ENCODE peak calls at places on chromosomes 1 and 21, in four cellular contexts. One of them, this sample, is unnamed.

GRCh38 chr21:18334066-18334465 is 69.5 kb downstream of the TMPRSS15 start:
- DNase-seq in AG04449: no peak
- DNase-seq in fibroblast of lung: no peak
- DNase-seq in tibial artery: no peak
- DNase-seq in this sample: no peak

GRCh38 chr1:169460193-169460833 is 25.4 kb downstream of the SLC19A2 start:
- DNase-seq in AG04449: no peak
- DNase-seq in tibial artery: no peak
- DNase-seq in fibroblast of lung: peak
- DNase-seq in this sample: no peak

GRCh38 chr1:236066828-236067386 is 2.0 kb upstream of the NID1 start:
- DNase-seq in AG04449: no peak
- DNase-seq in fibroblast of lung: no peak
- DNase-seq in tibial artery: peak
- DNase-seq in this sample: peak

GRCh38 chr1:1907098-1907736 is 7.8 kb upstream of the CALML6 start:
- DNase-seq in tibial artery: peak
- DNase-seq in fibroblast of lung: peak
- DNase-seq in AG04449: no peak
- DNase-seq in this sample: no peak

GRCh38 chr1:26998319-26999300 is 5.1 kb downstream of the TRNP1 start:
- DNase-seq in fibroblast of lung: peak
- DNase-seq in tibial artery: no peak
- DNase-seq in AG04449: no peak
- DNase-seq in this sample: no peak

GRCh38 chr1:44707112-44707881 is 23.7 kb downstream of the RNU5D-1 start:
- DNase-seq in tibial artery: peak
- DNase-seq in AG04449: peak
- DNase-seq in fibroblast of lung: peak
- DNase-seq in this sample: no peak

GRCh38 chr1:244761279-244761678 is 74.2 kb upstream of the COX20 start:
- DNase-seq in tibial artery: no peak
- DNase-seq in fibroblast of lung: no peak
- DNase-seq in AG04449: no peak
- DNase-seq in this sample: no peak

GRCh38 chr21:37071561-37072238 is 1.2 kb downstream of the PIGP start:
- DNase-seq in fibroblast of lung: peak
- DNase-seq in AG04449: no peak
- DNase-seq in tibial artery: peak
- DNase-seq in this sample: no peak

GRCh38 chr1:201038537-201038936 is 15.0 kb upstream of the KIF21B start:
- DNase-seq in tibial artery: no peak
- DNase-seq in AG04449: no peak
- DNase-seq in fibroblast of lung: no peak
- DNase-seq in this sample: no peak

GRCh38 chr1:192401832-192402231 is 85.0 kb downstream of the RGS21 start:
- DNase-seq in fibroblast of lung: peak
- DNase-seq in tibial artery: no peak
- DNase-seq in AG04449: peak
- DNase-seq in this sample: no peak

GRCh38 chr1:42936309-42937078 is 22.2 kb downstream of the SLC2A1 start:
- DNase-seq in tibial artery: peak
- DNase-seq in fibroblast of lung: peak
- DNase-seq in AG04449: no peak
- DNase-seq in this sample: no peak

GRCh38 chr1:21059021-21059420 is 117.7 kb downstream of the EIF4G3 start:
- DNase-seq in AG04449: no peak
- DNase-seq in fibroblast of lung: no peak
- DNase-seq in tibial artery: no peak
- DNase-seq in this sample: no peak

GRCh38 chr1:169491845-169492281 is 6.1 kb upstream of the SLC19A2 start:
- DNase-seq in AG04449: no peak
- DNase-seq in fibroblast of lung: no peak
- DNase-seq in tibial artery: no peak
- DNase-seq in this sample: no peak

GRCh38 chr1:161725888-161726630 is 4.7 kb downstream of the FCRLB start:
- DNase-seq in fibroblast of lung: peak
- DNase-seq in AG04449: no peak
- DNase-seq in tibial artery: peak
- DNase-seq in this sample: no peak
- TF ChIP-seq CTCF in fibroblast of lung: peak
- TF ChIP-seq CTCF in AG04449: peak
- TF ChIP-seq CTCF in tibial artery: peak
- TF ChIP-seq CTCF in this sample: peak

DNA sequence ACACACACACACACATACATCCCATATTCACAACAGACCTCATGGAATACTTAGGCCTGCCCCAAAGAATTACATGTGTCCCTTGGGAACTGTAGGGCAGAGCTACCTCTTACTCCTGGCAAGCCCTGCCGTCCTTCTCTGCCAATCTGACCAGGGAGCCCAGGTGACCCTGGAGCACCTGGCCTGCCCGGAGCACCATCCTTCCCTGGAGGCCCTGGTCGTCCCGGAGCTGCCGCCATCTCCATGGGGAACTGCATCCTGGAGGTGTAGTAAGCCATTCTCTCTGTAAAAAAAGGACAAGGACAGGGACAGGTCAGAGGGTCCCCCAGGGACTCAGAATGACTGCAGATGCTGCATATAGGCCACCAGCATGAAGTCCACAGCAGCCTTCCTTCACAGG is 9.1 kb upstream of the PEF1 start:
- DNase-seq in tibial artery: no peak
- DNase-seq in AG04449: no peak
- DNase-seq in fibroblast of lung: no peak
- DNase-seq in this sample: no peak
- H3K4me3 ChIP-seq in tibial artery: no peak
- H3K4me3 ChIP-seq in AG04449: no peak
- H3K4me3 ChIP-seq in fibroblast of lung: no peak
- H3K4me3 ChIP-seq in this sample: no peak

GRCh38 chr1:8431779-8432178 is 113.9 kb downstream of the SLC45A1 start:
- DNase-seq in AG04449: no peak
- DNase-seq in tibial artery: no peak
- DNase-seq in fibroblast of lung: no peak
- DNase-seq in this sample: no peak
- TF ChIP-seq CTCF in AG04449: no peak
- TF ChIP-seq CTCF in tibial artery: no peak
- TF ChIP-seq CTCF in fibroblast of lung: no peak
- TF ChIP-seq CTCF in this sample: no peak

DNA sequence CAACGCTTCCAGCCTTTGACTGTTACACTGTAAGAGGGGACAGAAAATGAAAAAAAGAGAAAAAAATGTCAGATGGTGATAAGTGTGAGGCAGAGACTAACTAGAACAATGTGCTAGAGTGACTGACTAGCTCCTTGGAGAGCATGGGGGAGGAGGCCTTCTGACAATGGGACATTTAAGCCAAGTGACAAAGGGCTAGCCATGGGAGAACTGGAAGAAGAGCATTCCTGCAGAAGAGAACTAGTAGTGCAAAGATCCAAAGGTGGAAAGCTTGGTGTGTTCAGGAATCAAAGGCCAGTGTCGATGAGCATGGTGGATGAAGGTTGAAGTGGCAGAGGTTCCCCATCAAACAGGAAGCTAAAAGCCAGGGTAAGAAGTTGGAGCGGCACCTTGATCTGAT is 25.8 kb downstream of the STYXL2 start:
- DNase-seq in tibial artery: no peak
- DNase-seq in fibroblast of lung: no peak
- DNase-seq in AG04449: no peak
- DNase-seq in this sample: no peak
- H3K4me3 ChIP-seq in tibial artery: no peak
- H3K4me3 ChIP-seq in fibroblast of lung: no peak
- H3K4me3 ChIP-seq in AG04449: no peak
- H3K4me3 ChIP-seq in this sample: no peak

DNA sequence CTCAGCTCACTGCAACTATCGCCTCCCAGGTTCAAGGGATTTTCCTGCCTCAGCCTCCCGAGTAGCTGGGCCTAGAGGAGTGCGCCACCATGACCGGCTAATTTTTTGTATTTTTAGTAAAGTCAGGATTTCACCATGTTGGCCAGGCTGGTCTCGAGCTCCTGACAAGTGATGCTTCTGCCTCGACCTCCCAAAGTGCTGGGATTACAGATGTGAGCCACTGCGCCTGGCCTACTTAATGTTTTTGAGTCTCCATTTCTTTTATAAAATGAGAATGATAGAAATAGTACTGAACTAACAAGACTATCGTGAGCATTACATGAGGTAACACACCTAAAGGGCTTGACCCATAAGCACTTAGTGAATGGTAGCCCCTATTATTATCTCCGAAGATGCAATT is 21.4 kb downstream of the NUAK2 start:
- DNase-seq in AG04449: no peak
- DNase-seq in tibial artery: no peak
- DNase-seq in fibroblast of lung: no peak
- DNase-seq in this sample: no peak
- TF ChIP-seq CTCF in AG04449: no peak
- TF ChIP-seq CTCF in tibial artery: no peak
- TF ChIP-seq CTCF in fibroblast of lung: no peak
- TF ChIP-seq CTCF in this sample: no peak

DNA sequence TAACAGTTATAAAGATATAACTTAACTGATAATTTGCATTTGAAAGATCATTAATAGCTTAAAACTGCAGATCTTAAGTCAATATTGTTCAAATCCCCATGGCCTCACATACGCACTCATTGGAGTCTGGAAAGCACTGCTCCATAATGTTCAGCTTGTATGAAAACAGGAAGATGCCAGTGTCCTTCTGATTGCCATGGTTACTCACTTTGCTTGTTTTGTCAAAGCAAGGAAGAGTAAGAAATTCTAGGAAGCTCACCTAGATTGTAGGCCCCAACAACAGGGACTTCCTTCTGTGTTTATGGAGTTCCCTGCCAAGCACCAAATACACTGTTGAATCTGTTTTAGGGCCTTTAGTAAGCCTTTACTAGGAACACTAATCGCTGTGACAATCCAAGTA is 10.9 kb downstream of the GAS5 start:
- DNase-seq in tibial artery: no peak
- DNase-seq in AG04449: no peak
- DNase-seq in fibroblast of lung: no peak
- DNase-seq in this sample: no peak
- H3K4me3 ChIP-seq in tibial artery: no peak
- H3K4me3 ChIP-seq in AG04449: no peak
- H3K4me3 ChIP-seq in fibroblast of lung: no peak
- H3K4me3 ChIP-seq in this sample: no peak

DNA sequence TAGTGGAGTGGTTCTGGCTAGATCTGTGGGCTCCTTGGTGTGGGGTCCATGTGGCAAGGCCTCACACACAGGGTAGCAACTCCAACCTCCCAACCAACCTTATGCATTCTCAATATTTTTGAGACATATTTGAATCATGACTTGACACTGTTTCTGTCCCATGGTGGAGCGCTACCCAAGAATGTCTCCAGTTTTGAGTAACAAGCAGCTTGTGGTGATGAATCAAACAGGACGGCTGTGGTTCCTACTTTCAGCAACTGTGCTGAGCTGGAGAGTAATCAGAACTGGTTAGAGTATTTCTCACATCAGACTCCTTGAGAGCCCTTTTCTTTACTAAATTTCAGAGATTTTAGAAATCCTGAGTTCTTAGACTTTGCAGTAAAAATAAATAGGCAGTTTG is 3.1 kb downstream of the LCE3D start:
- DNase-seq in fibroblast of lung: no peak
- DNase-seq in AG04449: no peak
- DNase-seq in tibial artery: no peak
- DNase-seq in this sample: peak
- TF ChIP-seq CTCF in fibroblast of lung: no peak
- TF ChIP-seq CTCF in AG04449: no peak
- TF ChIP-seq CTCF in tibial artery: no peak
- TF ChIP-seq CTCF in this sample: no peak

DNA sequence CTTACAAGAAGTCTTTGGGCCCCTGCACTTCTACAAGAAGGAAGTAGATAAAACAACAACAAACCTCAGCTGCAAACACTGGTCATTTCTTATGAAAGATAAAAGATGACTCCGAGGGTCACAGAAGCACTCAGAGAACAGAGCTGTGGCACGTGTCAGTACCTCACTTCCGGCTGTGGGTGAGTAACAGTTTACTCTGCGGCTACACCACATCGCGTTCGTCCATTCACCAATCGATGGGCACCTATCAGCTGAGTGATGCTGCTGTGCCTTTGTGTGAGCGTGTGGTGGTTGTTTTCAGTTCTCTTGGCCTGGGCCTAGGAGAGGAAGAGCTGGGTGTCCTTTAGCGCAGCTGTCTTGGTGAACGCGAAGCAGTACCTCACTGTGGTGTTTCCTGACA is 49.9 kb downstream of the COL6A1 start:
- DNase-seq in AG04449: no peak
- DNase-seq in tibial artery: no peak
- DNase-seq in fibroblast of lung: no peak
- DNase-seq in this sample: no peak
- H3K4me3 ChIP-seq in AG04449: no peak
- H3K4me3 ChIP-seq in tibial artery: no peak
- H3K4me3 ChIP-seq in fibroblast of lung: no peak
- H3K4me3 ChIP-seq in this sample: no peak

GRCh38 chr1:76867342-76868130 is at the start of gene ST6GALNAC5:
- DNase-seq in fibroblast of lung: peak
- DNase-seq in tibial artery: no peak
- DNase-seq in AG04449: no peak
- DNase-seq in this sample: no peak
- TF ChIP-seq CTCF in fibroblast of lung: peak
- TF ChIP-seq CTCF in tibial artery: no peak
- TF ChIP-seq CTCF in AG04449: peak
- TF ChIP-seq CTCF in this sample: no peak